ENCODE peak calls at places on chromosomes 6 and 20, in eight cellular contexts. One of them, this sample, is unnamed.

GRCh38 chr20:10277616-10278015 is 59.0 kb downstream of the SNAP25 start:
- DNase-seq in fibroblast of lung: no peak
- DNase-seq in left ventricle myocardium inferior: no peak
- DNase-seq in AG04450: no peak
- DNase-seq in H1: no peak
- DNase-seq in heart right ventricle: no peak
- DNase-seq in IMR-90: no peak
- DNase-seq in suprapubic skin: no peak
- DNase-seq in this sample: no peak

GRCh38 chr6:139763468-139764214 is 389.2 kb upstream of the CITED2 start:
- DNase-seq in heart right ventricle: no peak
- DNase-seq in left ventricle myocardium inferior: no peak
- DNase-seq in fibroblast of lung: peak
- DNase-seq in H1: no peak
- DNase-seq in suprapubic skin: no peak
- DNase-seq in AG04450: no peak
- DNase-seq in IMR-90: peak
- DNase-seq in this sample: peak

GRCh38 chr20:33667245-33668086 is 723 bp downstream of the ACTL10 start:
- DNase-seq in H1: no peak
- DNase-seq in AG04450: no peak
- DNase-seq in suprapubic skin: no peak
- DNase-seq in heart right ventricle: peak
- DNase-seq in IMR-90: peak
- DNase-seq in fibroblast of lung: peak
- DNase-seq in left ventricle myocardium inferior: peak
- DNase-seq in this sample: peak

GRCh38 chr6:32355018-32355417 is 16.7 kb downstream of the TSBP1 start:
- DNase-seq in AG04450: no peak
- DNase-seq in suprapubic skin: no peak
- DNase-seq in H1: no peak
- DNase-seq in IMR-90: no peak
- DNase-seq in heart right ventricle: no peak
- DNase-seq in fibroblast of lung: no peak
- DNase-seq in left ventricle myocardium inferior: no peak
- DNase-seq in this sample: no peak

GRCh38 chr6:33165581-33166258 is 26.5 kb downstream of the COL11A2 start:
- DNase-seq in fibroblast of lung: no peak
- DNase-seq in left ventricle myocardium inferior: no peak
- DNase-seq in IMR-90: no peak
- DNase-seq in AG04450: no peak
- DNase-seq in suprapubic skin: no peak
- DNase-seq in heart right ventricle: no peak
- DNase-seq in H1: no peak
- DNase-seq in this sample: no peak

GRCh38 chr20:60055740-60056139 is 97.5 kb downstream of the CDH26 start:
- DNase-seq in heart right ventricle: peak
- DNase-seq in suprapubic skin: peak
- DNase-seq in fibroblast of lung: no peak
- DNase-seq in AG04450: no peak
- DNase-seq in left ventricle myocardium inferior: peak
- DNase-seq in H1: no peak
- DNase-seq in IMR-90: no peak
- DNase-seq in this sample: no peak

GRCh38 chr6:11609324-11610071 is 71.9 kb downstream of the TMEM170B start:
- DNase-seq in heart right ventricle: peak
- DNase-seq in fibroblast of lung: peak
- DNase-seq in left ventricle myocardium inferior: peak
- DNase-seq in AG04450: no peak
- DNase-seq in suprapubic skin: no peak
- DNase-seq in IMR-90: peak
- DNase-seq in H1: no peak
- DNase-seq in this sample: peak

GRCh38 chr6:30670760-30671527 is 1.9 kb downstream of the DHX16 start:
- DNase-seq in IMR-90: no peak
- DNase-seq in H1: no peak
- DNase-seq in heart right ventricle: no peak
- DNase-seq in left ventricle myocardium inferior: no peak
- DNase-seq in suprapubic skin: no peak
- DNase-seq in fibroblast of lung: no peak
- DNase-seq in AG04450: no peak
- DNase-seq in this sample: no peak

GRCh38 chr6:167997642-167998041 is at the start of gene KIF25:
- DNase-seq in IMR-90: no peak
- DNase-seq in left ventricle myocardium inferior: no peak
- DNase-seq in suprapubic skin: no peak
- DNase-seq in H1: peak
- DNase-seq in AG04450: no peak
- DNase-seq in fibroblast of lung: no peak
- DNase-seq in heart right ventricle: no peak
- DNase-seq in this sample: no peak

GRCh38 chr6:106163446-106163965 is 77.4 kb downstream of the PRDM1 start:
- DNase-seq in H1: no peak
- DNase-seq in left ventricle myocardium inferior: no peak
- DNase-seq in fibroblast of lung: peak
- DNase-seq in suprapubic skin: no peak
- DNase-seq in IMR-90: peak
- DNase-seq in AG04450: peak
- DNase-seq in heart right ventricle: no peak
- DNase-seq in this sample: peak

GRCh38 chr6:39891353-39891752 is 42.9 kb downstream of the MOCS1 start:
- DNase-seq in IMR-90: no peak
- DNase-seq in heart right ventricle: no peak
- DNase-seq in suprapubic skin: no peak
- DNase-seq in left ventricle myocardium inferior: no peak
- DNase-seq in H1: no peak
- DNase-seq in fibroblast of lung: no peak
- DNase-seq in AG04450: no peak
- DNase-seq in this sample: no peak

GRCh38 chr6:13635948-13636658 is 21.0 kb downstream of the NOL7 start:
- DNase-seq in suprapubic skin: no peak
- DNase-seq in H1: no peak
- DNase-seq in AG04450: no peak
- DNase-seq in IMR-90: no peak
- DNase-seq in left ventricle myocardium inferior: no peak
- DNase-seq in heart right ventricle: no peak
- DNase-seq in fibroblast of lung: no peak
- DNase-seq in this sample: no peak

GRCh38 chr6:46191961-46192360 is 21.2 kb upstream of the ENPP5 start:
- DNase-seq in left ventricle myocardium inferior: no peak
- DNase-seq in fibroblast of lung: peak
- DNase-seq in suprapubic skin: no peak
- DNase-seq in AG04450: no peak
- DNase-seq in H1: no peak
- DNase-seq in heart right ventricle: no peak
- DNase-seq in IMR-90: peak
- DNase-seq in this sample: peak

GRCh38 chr20:53677447-53678314 is 84.0 kb upstream of the ZNF217 start:
- DNase-seq in fibroblast of lung: peak
- DNase-seq in IMR-90: peak
- DNase-seq in H1: no peak
- DNase-seq in suprapubic skin: no peak
- DNase-seq in left ventricle myocardium inferior: peak
- DNase-seq in AG04450: no peak
- DNase-seq in heart right ventricle: peak
- DNase-seq in this sample: peak
- TF ChIP-seq CTCF in fibroblast of lung: no peak
- TF ChIP-seq CTCF in IMR-90: no peak
- TF ChIP-seq CTCF in H1: no peak
- TF ChIP-seq CTCF in suprapubic skin: no peak
- TF ChIP-seq CTCF in left ventricle myocardium inferior: no peak
- TF ChIP-seq CTCF in AG04450: no peak
- TF ChIP-seq CTCF in heart right ventricle: no peak
- TF ChIP-seq CTCF in this sample: no peak

DNA sequence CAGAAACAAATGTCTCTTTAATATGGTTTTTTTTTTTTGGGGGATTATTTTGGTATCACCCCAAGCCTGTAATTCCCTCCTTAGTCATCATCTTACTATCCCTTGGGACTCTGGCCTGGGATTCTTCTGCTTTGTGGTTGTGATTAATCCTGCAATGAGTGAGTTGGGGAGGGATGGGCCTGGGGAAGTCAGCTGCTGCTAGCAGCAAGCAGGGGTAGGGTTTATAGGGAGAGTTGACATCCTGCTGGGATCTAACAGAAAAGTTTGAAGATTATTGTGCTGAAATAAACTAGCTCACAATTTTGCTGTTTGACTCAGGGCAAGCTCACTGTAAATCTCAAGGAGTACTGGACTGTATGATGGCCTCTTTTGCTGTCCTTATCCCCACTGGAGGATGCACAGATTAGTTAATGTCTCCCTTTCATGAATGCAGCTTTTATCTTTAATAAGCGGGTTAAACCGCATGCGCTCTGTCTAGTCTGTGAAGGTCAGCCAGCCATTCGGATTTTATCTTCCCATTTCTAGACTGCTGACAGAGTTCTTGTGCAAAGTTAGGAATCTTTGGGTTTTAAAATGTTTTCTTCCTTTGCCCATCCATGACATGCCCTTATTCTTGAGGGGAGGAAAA is 83.4 kb downstream of the JARID2 start:
- DNase-seq in heart right ventricle: no peak
- DNase-seq in fibroblast of lung: peak
- DNase-seq in AG04450: peak
- DNase-seq in left ventricle myocardium inferior: no peak
- DNase-seq in suprapubic skin: no peak
- DNase-seq in IMR-90: peak
- DNase-seq in H1: peak
- DNase-seq in this sample: peak
- H3K4me3 ChIP-seq in heart right ventricle: no peak
- H3K4me3 ChIP-seq in fibroblast of lung: no peak
- H3K4me3 ChIP-seq in AG04450: no peak
- H3K4me3 ChIP-seq in left ventricle myocardium inferior: no peak
- H3K4me3 ChIP-seq in suprapubic skin: no peak
- H3K4me3 ChIP-seq in IMR-90: no peak
- H3K4me3 ChIP-seq in H1: no peak
- H3K4me3 ChIP-seq in this sample: no peak

GRCh38 chr6:119539066-119539746 is 189.6 kb upstream of the MAN1A1 start:
- DNase-seq in left ventricle myocardium inferior: no peak
- DNase-seq in IMR-90: no peak
- DNase-seq in H1: no peak
- DNase-seq in fibroblast of lung: no peak
- DNase-seq in suprapubic skin: no peak
- DNase-seq in heart right ventricle: no peak
- DNase-seq in AG04450: no peak
- DNase-seq in this sample: no peak
- TF ChIP-seq CTCF in left ventricle myocardium inferior: no peak
- TF ChIP-seq CTCF in IMR-90: no peak
- TF ChIP-seq CTCF in H1: no peak
- TF ChIP-seq CTCF in fibroblast of lung: no peak
- TF ChIP-seq CTCF in suprapubic skin: no peak
- TF ChIP-seq CTCF in heart right ventricle: no peak
- TF ChIP-seq CTCF in AG04450: no peak
- TF ChIP-seq CTCF in this sample: no peak

GRCh38 chr6:155310596-155310995 is 3.7 kb downstream of the TFB1M start:
- DNase-seq in left ventricle myocardium inferior: no peak
- DNase-seq in AG04450: no peak
- DNase-seq in fibroblast of lung: peak
- DNase-seq in suprapubic skin: no peak
- DNase-seq in H1: no peak
- DNase-seq in heart right ventricle: no peak
- DNase-seq in IMR-90: peak
- DNase-seq in this sample: peak
- H3K4me3 ChIP-seq in left ventricle myocardium inferior: no peak
- H3K4me3 ChIP-seq in AG04450: no peak
- H3K4me3 ChIP-seq in fibroblast of lung: no peak
- H3K4me3 ChIP-seq in suprapubic skin: no peak
- H3K4me3 ChIP-seq in H1: no peak
- H3K4me3 ChIP-seq in heart right ventricle: no peak
- H3K4me3 ChIP-seq in IMR-90: no peak
- H3K4me3 ChIP-seq in this sample: no peak

GRCh38 chr20:2086177-2086979 is 15.2 kb upstream of the STK35 start:
- DNase-seq in H1: no peak
- DNase-seq in fibroblast of lung: no peak
- DNase-seq in IMR-90: no peak
- DNase-seq in suprapubic skin: no peak
- DNase-seq in AG04450: no peak
- DNase-seq in left ventricle myocardium inferior: no peak
- DNase-seq in heart right ventricle: no peak
- DNase-seq in this sample: peak
- TF ChIP-seq CTCF in H1: no peak
- TF ChIP-seq CTCF in fibroblast of lung: peak
- TF ChIP-seq CTCF in IMR-90: no peak
- TF ChIP-seq CTCF in suprapubic skin: no peak
- TF ChIP-seq CTCF in AG04450: peak
- TF ChIP-seq CTCF in left ventricle myocardium inferior: peak
- TF ChIP-seq CTCF in heart right ventricle: peak
- TF ChIP-seq CTCF in this sample: peak